ENCODE peak calls at places on chromosome 20, in five cellular contexts. One of them, this sample, is unnamed.

GRCh38 chr20:44074252-44075151 is 112.5 kb downstream of the JPH2 start:
- DNase-seq in colonic mucosa: no peak
- DNase-seq in endothelial cell of umbilical vein: peak
- DNase-seq in neural progenitor cell: no peak
- DNase-seq in fibroblast of lung: peak
- DNase-seq in this sample: no peak

GRCh38 chr20:6562111-6562510 is 205.4 kb upstream of the BMP2 start:
- DNase-seq in fibroblast of lung: peak
- DNase-seq in endothelial cell of umbilical vein: peak
- DNase-seq in neural progenitor cell: no peak
- DNase-seq in colonic mucosa: no peak
- DNase-seq in this sample: no peak

GRCh38 chr20:44134897-44135810 is 51.8 kb downstream of the JPH2 start:
- DNase-seq in fibroblast of lung: no peak
- DNase-seq in endothelial cell of umbilical vein: no peak
- DNase-seq in neural progenitor cell: no peak
- DNase-seq in colonic mucosa: no peak
- DNase-seq in this sample: peak

GRCh38 chr20:8228315-8228714 is 96.2 kb downstream of the PLCB1 start:
- DNase-seq in colonic mucosa: no peak
- DNase-seq in neural progenitor cell: no peak
- DNase-seq in endothelial cell of umbilical vein: no peak
- DNase-seq in fibroblast of lung: no peak
- DNase-seq in this sample: no peak

GRCh38 chr20:47314647-47315338 is 41.7 kb downstream of the ZMYND8 start:
- DNase-seq in neural progenitor cell: no peak
- DNase-seq in endothelial cell of umbilical vein: no peak
- DNase-seq in colonic mucosa: no peak
- DNase-seq in fibroblast of lung: no peak
- DNase-seq in this sample: no peak

GRCh38 chr20:61217848-61218247 is 34.2 kb upstream of the CDH4 start:
- DNase-seq in endothelial cell of umbilical vein: no peak
- DNase-seq in colonic mucosa: no peak
- DNase-seq in fibroblast of lung: no peak
- DNase-seq in neural progenitor cell: no peak
- DNase-seq in this sample: no peak

GRCh38 chr20:10648651-10649050 is 25.1 kb downstream of the JAG1 start:
- DNase-seq in endothelial cell of umbilical vein: no peak
- DNase-seq in neural progenitor cell: no peak
- DNase-seq in fibroblast of lung: peak
- DNase-seq in colonic mucosa: no peak
- DNase-seq in this sample: no peak

GRCh38 chr20:37992802-37993538 is 40.3 kb downstream of the TTI1 start:
- DNase-seq in fibroblast of lung: peak
- DNase-seq in endothelial cell of umbilical vein: peak
- DNase-seq in colonic mucosa: peak
- DNase-seq in neural progenitor cell: peak
- DNase-seq in this sample: peak

GRCh38 chr20:55632592-55632991 is 372.7 kb downstream of the CBLN4 start:
- DNase-seq in neural progenitor cell: peak
- DNase-seq in colonic mucosa: no peak
- DNase-seq in fibroblast of lung: no peak
- DNase-seq in endothelial cell of umbilical vein: no peak
- DNase-seq in this sample: no peak

GRCh38 chr20:51388756-51389542 is 153.6 kb downstream of the NFATC2 start:
- DNase-seq in neural progenitor cell: no peak
- DNase-seq in fibroblast of lung: no peak
- DNase-seq in endothelial cell of umbilical vein: peak
- DNase-seq in colonic mucosa: no peak
- DNase-seq in this sample: no peak

GRCh38 chr20:24160563-24161355 is 172.2 kb upstream of the GGTLC1 start:
- DNase-seq in endothelial cell of umbilical vein: peak
- DNase-seq in fibroblast of lung: peak
- DNase-seq in neural progenitor cell: peak
- DNase-seq in colonic mucosa: peak
- DNase-seq in this sample: peak

GRCh38 chr20:40932436-40932835 is 96.2 kb upstream of the TOP1 start:
- DNase-seq in endothelial cell of umbilical vein: no peak
- DNase-seq in fibroblast of lung: no peak
- DNase-seq in colonic mucosa: no peak
- DNase-seq in neural progenitor cell: no peak
- DNase-seq in this sample: no peak

GRCh38 chr20:51042064-51042463 is 19.2 kb upstream of the KCNG1 start:
- DNase-seq in neural progenitor cell: no peak
- DNase-seq in fibroblast of lung: no peak
- DNase-seq in colonic mucosa: no peak
- DNase-seq in endothelial cell of umbilical vein: no peak
- DNase-seq in this sample: no peak

GRCh38 chr20:9989066-9989724 is 45.6 kb upstream of the ANKEF1 start:
- DNase-seq in endothelial cell of umbilical vein: peak
- DNase-seq in colonic mucosa: no peak
- DNase-seq in fibroblast of lung: peak
- DNase-seq in neural progenitor cell: no peak
- DNase-seq in this sample: no peak

GRCh38 chr20:9119776-9120175 is 50.9 kb downstream of the PLCB4 start:
- DNase-seq in colonic mucosa: no peak
- DNase-seq in fibroblast of lung: no peak
- DNase-seq in endothelial cell of umbilical vein: no peak
- DNase-seq in neural progenitor cell: no peak
- DNase-seq in this sample: no peak

GRCh38 chr20:21390768-21391167 is 6.6 kb downstream of the NKX2-4 start:
- DNase-seq in colonic mucosa: no peak
- DNase-seq in endothelial cell of umbilical vein: no peak
- DNase-seq in neural progenitor cell: no peak
- DNase-seq in fibroblast of lung: no peak
- DNase-seq in this sample: no peak

GRCh38 chr20:694496-694895 is 18.9 kb upstream of the SCRT2 start:
- DNase-seq in neural progenitor cell: no peak
- DNase-seq in endothelial cell of umbilical vein: no peak
- DNase-seq in colonic mucosa: no peak
- DNase-seq in fibroblast of lung: no peak
- DNase-seq in this sample: no peak

GRCh38 chr20:50980851-50981713 is 22.5 kb downstream of the MOCS3 start:
- DNase-seq in endothelial cell of umbilical vein: peak
- DNase-seq in neural progenitor cell: peak
- DNase-seq in colonic mucosa: peak
- DNase-seq in fibroblast of lung: peak
- DNase-seq in this sample: peak

GRCh38 chr20:41162396-41162795 is 25.1 kb downstream of the PLCG1 start:
- DNase-seq in colonic mucosa: no peak
- DNase-seq in neural progenitor cell: no peak
- DNase-seq in fibroblast of lung: no peak
- DNase-seq in endothelial cell of umbilical vein: no peak
- DNase-seq in this sample: no peak

GRCh38 chr20:62822788-62823651 is 6.2 kb downstream of the COL9A3 start:
- DNase-seq in fibroblast of lung: no peak
- DNase-seq in endothelial cell of umbilical vein: no peak
- DNase-seq in neural progenitor cell: peak
- DNase-seq in colonic mucosa: peak
- DNase-seq in this sample: peak
- H3K9ac ChIP-seq in fibroblast of lung: no peak
- H3K9ac ChIP-seq in endothelial cell of umbilical vein: no peak
- H3K9ac ChIP-seq in neural progenitor cell: no peak
- H3K9ac ChIP-seq in colonic mucosa: peak
- H3K9ac ChIP-seq in this sample: peak

DNA sequence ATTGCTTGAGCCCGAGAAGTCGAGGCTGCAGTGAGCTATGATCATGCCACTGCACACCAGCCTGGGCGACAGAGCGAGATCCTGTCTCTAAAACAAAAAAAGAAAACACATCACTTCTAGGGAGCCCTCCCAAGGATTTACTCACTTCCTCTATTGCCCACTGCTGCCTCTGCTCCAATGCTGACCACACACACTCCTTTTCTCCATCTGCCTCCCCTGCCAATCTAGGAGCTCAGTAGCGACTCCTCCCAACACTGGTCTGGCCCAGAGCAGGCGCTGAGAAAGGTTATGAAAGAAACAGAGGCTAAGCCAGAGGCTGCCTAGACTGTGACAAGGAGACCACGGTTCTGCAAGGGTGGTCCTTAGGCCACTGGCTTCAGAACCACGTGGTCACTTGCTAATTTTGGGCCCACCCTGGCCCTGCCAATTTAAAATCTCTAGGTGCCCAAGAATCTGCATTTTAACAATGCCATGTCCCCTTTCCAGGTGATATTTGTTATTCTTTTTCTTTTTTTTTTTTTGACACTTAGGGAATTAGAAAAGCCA is 1.3 kb upstream of the E2F1 start:
- DNase-seq in endothelial cell of umbilical vein: peak
- DNase-seq in colonic mucosa: no peak
- DNase-seq in neural progenitor cell: no peak
- DNase-seq in fibroblast of lung: no peak
- DNase-seq in this sample: no peak
- H3K4me3 ChIP-seq in endothelial cell of umbilical vein: no peak
- H3K4me3 ChIP-seq in colonic mucosa: no peak
- H3K4me3 ChIP-seq in neural progenitor cell: no peak
- H3K4me3 ChIP-seq in fibroblast of lung: no peak
- H3K4me3 ChIP-seq in this sample: no peak

DNA sequence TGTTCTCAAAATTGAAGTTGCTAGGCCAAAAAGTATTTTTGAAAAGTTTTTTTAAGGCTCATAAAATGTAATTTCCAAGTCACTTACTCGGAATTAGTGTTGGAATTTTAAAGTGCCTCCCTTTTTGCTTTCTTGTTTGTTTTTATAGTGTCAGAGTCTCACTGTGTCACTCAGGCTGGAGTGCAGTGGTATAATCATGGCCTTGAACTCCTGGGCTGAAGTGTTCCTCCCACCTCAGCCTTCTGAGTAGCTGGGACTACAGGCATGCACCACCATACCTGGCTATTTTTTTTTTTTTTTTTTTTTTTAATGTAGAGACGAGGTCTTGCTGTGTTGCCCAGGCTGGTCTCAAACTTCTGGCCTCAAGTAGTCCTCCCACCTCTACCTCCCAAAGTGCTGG is 40.0 kb upstream of the GNRH2 start:
- DNase-seq in neural progenitor cell: no peak
- DNase-seq in colonic mucosa: no peak
- DNase-seq in fibroblast of lung: no peak
- DNase-seq in endothelial cell of umbilical vein: no peak
- DNase-seq in this sample: no peak
- H3K9ac ChIP-seq in neural progenitor cell: no peak
- H3K9ac ChIP-seq in colonic mucosa: no peak
- H3K9ac ChIP-seq in fibroblast of lung: no peak
- H3K9ac ChIP-seq in endothelial cell of umbilical vein: no peak
- H3K9ac ChIP-seq in this sample: no peak

GRCh38 chr20:46049815-46050214 is 20.8 kb downstream of the SLC12A5 start:
- DNase-seq in colonic mucosa: no peak
- DNase-seq in endothelial cell of umbilical vein: no peak
- DNase-seq in neural progenitor cell: no peak
- DNase-seq in fibroblast of lung: no peak
- DNase-seq in this sample: no peak
- H3K4me3 ChIP-seq in colonic mucosa: no peak
- H3K4me3 ChIP-seq in endothelial cell of umbilical vein: no peak
- H3K4me3 ChIP-seq in neural progenitor cell: no peak
- H3K4me3 ChIP-seq in fibroblast of lung: no peak
- H3K4me3 ChIP-seq in this sample: no peak

GRCh38 chr20:16423311-16424212 is 149.7 kb downstream of the KIF16B start:
- DNase-seq in endothelial cell of umbilical vein: no peak
- DNase-seq in fibroblast of lung: no peak
- DNase-seq in colonic mucosa: no peak
- DNase-seq in neural progenitor cell: no peak
- DNase-seq in this sample: no peak
- H3K9ac ChIP-seq in endothelial cell of umbilical vein: no peak
- H3K9ac ChIP-seq in fibroblast of lung: no peak
- H3K9ac ChIP-seq in colonic mucosa: no peak
- H3K9ac ChIP-seq in neural progenitor cell: no peak
- H3K9ac ChIP-seq in this sample: no peak

GRCh38 chr20:4135385-4136077 is 120.2 kb upstream of the RNF24 start:
- DNase-seq in endothelial cell of umbilical vein: peak
- DNase-seq in neural progenitor cell: no peak
- DNase-seq in colonic mucosa: peak
- DNase-seq in fibroblast of lung: peak
- DNase-seq in this sample: no peak
- H3K4me3 ChIP-seq in endothelial cell of umbilical vein: no peak
- H3K4me3 ChIP-seq in neural progenitor cell: no peak
- H3K4me3 ChIP-seq in colonic mucosa: no peak
- H3K4me3 ChIP-seq in fibroblast of lung: no peak
- H3K4me3 ChIP-seq in this sample: no peak

This sample was measured in Karpas-422.